ENCODE peak calls at places on chromosomes 16 and 17, in ten cellular contexts. V, T, B, R, F, U, J, S, I and X are unnamed samples.

GRCh38 chr17:29567362-29568330 is 809 bp upstream of the ABHD15 start:
- DNase-seq in V (peak), T (peak), B (no peak), R (peak), F (peak), U (peak), J (peak), S (peak), I (peak), X (peak)

GRCh38 chr16:425740-426114 is 278 bp downstream of the RAB11FIP3 start:
- DNase-seq in V (no peak), T (no peak), B (no peak), R (no peak), F (no peak), U (peak), J (peak), S (peak), I (no peak), X (no peak)

GRCh38 chr17:47693667-47694017 is 319 bp upstream of the TBKBP1 start:
- DNase-seq in V (no peak), T (no peak), B (no peak), R (no peak), F (peak), U (peak), J (no peak), S (no peak), I (peak), X (no peak)

GRCh38 chr16:12110361-12111107 is 134.0 kb downstream of the SNX29 start:
- DNase-seq in V (no peak), T (peak), B (no peak), R (no peak), F (no peak), U (no peak), J (no peak), S (no peak), I (no peak), X (no peak)

GRCh38 chr16:85360323-85361277 is 248.3 kb upstream of the CIBAR2 start:
- DNase-seq in V (no peak), T (no peak), B (no peak), R (no peak), F (no peak), U (no peak), J (peak), S (no peak), I (peak), X (peak)

GRCh38 chr17:40483679-40484078 is 17.7 kb downstream of the TNS4 start:
- DNase-seq in V (no peak), T (no peak), B (no peak), R (no peak), F (no peak), U (no peak), J (peak), S (no peak), I (no peak), X (no peak)

GRCh38 chr16:85717393-85718152 is 28.8 kb upstream of the GINS2 start:
- DNase-seq in V (peak), T (peak), B (no peak), R (peak), F (peak), U (peak), J (peak), S (peak), I (peak), X (peak)

GRCh38 chr16:3819175-3819527 is 61.4 kb downstream of the CREBBP start:
- DNase-seq in V (no peak), T (no peak), B (no peak), R (no peak), F (no peak), U (no peak), J (no peak), S (no peak), I (no peak), X (no peak)

GRCh38 chr17:49031965-49032928 is 35.1 kb downstream of the IGF2BP1 start:
- DNase-seq in V (peak), T (no peak), B (no peak), R (peak), F (peak), U (peak), J (peak), S (peak), I (peak), X (peak)